ENCODE peak calls at places on chromosomes 6 and 20, in four cellular contexts. F is psoas muscle, X is heart right ventricle, S is AG09309. O is an unnamed sample.
A peak's percentile ranks its signal among the peaks of the same experiment; 100 is the strongest.

GRCh38 chr20:36543187-36544133 is 2.1 kb downstream of the MYL9 start:
- DNase-seq in F (peak; percentile 90), X (peak; percentile 91), S (no peak), O (no peak)

GRCh38 chr20:56111951-56112730 is 106.8 kb upstream of the CBLN4 start:
- DNase-seq in F (no peak), X (no peak), S (no peak), O (no peak)

GRCh38 chr6:18742406-18742805 is 355.3 kb downstream of the RNF144B start:
- DNase-seq in F (no peak), X (no peak), S (no peak), O (no peak)

GRCh38 chr20:57053067-57053466 is 213.4 kb downstream of the BMP7 start:
- DNase-seq in F (no peak), X (no peak), S (no peak), O (no peak)

GRCh38 chr20:54566224-54566750 is 90.9 kb downstream of the DOK5 start:
- DNase-seq in F (no peak), X (no peak), S (no peak), O (no peak)

GRCh38 chr6:149696904-149697303 is 21.0 kb downstream of the LATS1 start:
- DNase-seq in F (no peak), X (no peak), S (no peak), O (no peak)

GRCh38 chr6:3911614-3912336 is 62.6 kb downstream of the FAM50B start:
- DNase-seq in F (peak; percentile 68), X (peak; percentile 72), S (peak; percentile 42), O (no peak)

GRCh38 chr20:36792422-36792821 is 18.9 kb upstream of the DSN1 start:
- DNase-seq in F (no peak), X (peak; percentile 45), S (peak; percentile 29), O (no peak)

GRCh38 chr20:40691566-40692239 is 2.7 kb upstream of the MAFB start:
- DNase-seq in F (no peak), X (no peak), S (no peak), O (no peak)

GRCh38 chr6:45535933-45536332 is 158.2 kb upstream of the SUPT3H start:
- DNase-seq in F (no peak), X (no peak), S (no peak), O (no peak)

GRCh38 chr6:39063520-39063919 is 14.9 kb downstream of the GLP1R start:
- DNase-seq in F (no peak), X (no peak), S (no peak), O (no peak)

GRCh38 chr6:3887150-3887700 is 38.1 kb downstream of the FAM50B start:
- DNase-seq in F (no peak), X (peak; percentile 29), S (peak; percentile 24), O (no peak)

GRCh38 chr6:103273048-103273447 is 1586.7 kb downstream of the HACE1 start:
- DNase-seq in F (no peak), X (no peak), S (no peak), O (no peak)

GRCh38 chr6:45175272-45175671 is 152.9 kb upstream of the RUNX2 start:
- DNase-seq in F (no peak), X (no peak), S (no peak), O (no peak)

GRCh38 chr20:16434087-16434664 is 139.1 kb downstream of the KIF16B start:
- DNase-seq in F (peak; percentile 59), X (peak; percentile 32), S (no peak), O (peak; percentile 15)

GRCh38 chr6:142301421-142302391 is at the start of gene ADGRG6:
- DNase-seq in F (peak; percentile 56), X (peak; percentile 17), S (no peak), O (no peak)
- TF ChIP-seq CTCF in F (no peak), X (no peak), S (no peak), O (no peak)

GRCh38 chr6:157019733-157020132 is 242.6 kb downstream of the ARID1B start:
- DNase-seq in F (no peak), X (no peak), S (no peak), O (no peak)
- H3K4me3 ChIP-seq in F (peak overlapping the region; percentile 9), X (no peak overlapping the region), S (no peak overlapping the region), O (no peak overlapping the region)

GRCh38 chr20:61253264-61253639 is 1.2 kb downstream of the CDH4 start:
- DNase-seq in F (no peak), X (no peak), S (no peak), O (no peak)
- TF ChIP-seq CTCF in F (no peak), X (peak; percentile 43), S (peak; percentile 38), O (no peak)

GRCh38 chr6:136038531-136038930 is 187.0 kb downstream of the PDE7B start:
- DNase-seq in F (no peak), X (no peak), S (no peak), O (no peak)

GRCh38 chr6:136036601-136037000 is 185.1 kb downstream of the PDE7B start:
- DNase-seq in F (no peak), X (no peak), S (no peak), O (no peak)

GRCh38 chr6:136036071-136036380 is 184.5 kb downstream of the PDE7B start:
- DNase-seq in F (no peak), X (no peak), S (no peak), O (no peak)

GRCh38 chr6:136037885-136038460 is 186.5 kb downstream of the PDE7B start:
- DNase-seq in F (peak; percentile 55), X (peak; percentile 25), S (peak; percentile 44), O (no peak)

GRCh38 chr6:136037246-136037884 is 185.9 kb downstream of the PDE7B start:
- DNase-seq in F (no peak), X (no peak), S (no peak), O (no peak)
- H3K4me3 ChIP-seq in F (peak overlapping the region; percentile 59), X (peak overlapping the region; percentile 57), S (peak overlapping the region; percentile 61), O (no peak overlapping the region)